ENCODE peak calls at places on chromosomes 4 and X, in nine cellular contexts. X is GM03348, G is C1 segment of cervical spinal cord, P is neural crest cell, F is AG09309, C is brain microvascular endothelial cell, S is EL, H is NCI-H526, W is AG10803. A is an unnamed sample.

GRCh38 chr4:1137063-1137771 is 23.9 kb upstream of the RNF212 start:
- DNase-seq in X (no peak), G (no peak), P (no peak), F (no peak), C (no peak), S (no peak), H (no peak), W (no peak), A (no peak)

GRCh38 chrX:148035371-148035770 is 54.2 kb downstream of the FMR1NB start:
- DNase-seq in X (no peak), G (no peak), P (no peak), F (no peak), C (no peak), S (no peak), H (no peak), W (no peak), A (no peak)

GRCh38 chr4:38728651-38729141 is 54.1 kb downstream of the TLR10 start:
- DNase-seq in X (no peak), G (no peak), P (no peak), F (no peak), C (no peak), S (no peak), H (peak), W (no peak), A (no peak)

GRCh38 chr4:96649536-96649935 is 809.6 kb downstream of the PDHA2 start:
- DNase-seq in X (no peak), G (no peak), P (no peak), F (no peak), C (peak), S (no peak), H (no peak), W (no peak), A (no peak)

GRCh38 chr4:52377563-52377962 is 281.5 kb downstream of the USP46 start:
- DNase-seq in X (no peak), G (no peak), P (no peak), F (no peak), C (no peak), S (no peak), H (no peak), W (no peak), A (no peak)

GRCh38 chrX:1719270-1719669 is 104.4 kb downstream of the ASMT start:
- DNase-seq in X (no peak), G (no peak), P (no peak), F (no peak), C (no peak), S (peak), H (no peak), W (no peak), A (no peak)

GRCh38 chr4:121340247-121340646 is 40.6 kb downstream of the QRFPR start:
- DNase-seq in X (no peak), G (no peak), P (no peak), F (no peak), C (no peak), S (no peak), H (no peak), W (no peak), A (no peak)

GRCh38 chr4:145930592-145930991 is 8.0 kb downstream of the ZNF827 start:
- DNase-seq in X (no peak), G (no peak), P (no peak), F (no peak), C (no peak), S (no peak), H (no peak), W (no peak), A (no peak)

GRCh38 chrX:31550169-31550568 is 478.3 kb upstream of the FTHL17 start:
- DNase-seq in X (no peak), G (no peak), P (no peak), F (no peak), C (no peak), S (no peak), H (no peak), W (no peak), A (no peak)

GRCh38 chrX:110042521-110042920 is 39.6 kb downstream of the TMEM164 start:
- DNase-seq in X (no peak), G (no peak), P (no peak), F (no peak), C (no peak), S (peak), H (no peak), W (no peak), A (no peak)

GRCh38 chrX:122269243-122269781 is 914.8 kb upstream of the GRIA3 start:
- DNase-seq in X (peak), G (no peak), P (no peak), F (no peak), C (no peak), S (peak), H (no peak), W (peak), A (no peak)

GRCh38 chr4:188439641-188440311 is 300.5 kb downstream of the TRIML1 start:
- DNase-seq in X (no peak), G (no peak), P (no peak), F (no peak), C (no peak), S (no peak), H (no peak), W (peak), A (no peak)

GRCh38 chr4:2954358-2955185 is 8.6 kb downstream of the NOP14 start:
- DNase-seq in X (no peak), G (no peak), P (no peak), F (no peak), C (no peak), S (no peak), H (no peak), W (no peak), A (no peak)

GRCh38 chr4:119731146-119731742 is 102.6 kb upstream of the PDE5A start:
- DNase-seq in X (no peak), G (no peak), P (no peak), F (no peak), C (no peak), S (peak), H (no peak), W (peak), A (no peak)

GRCh38 chr4:7103031-7103598 is 35.3 kb upstream of the GRPEL1 start:
- DNase-seq in X (peak), G (no peak), P (peak), F (no peak), C (peak), S (peak), H (peak), W (peak), A (peak)

GRCh38 chr4:85114526-85114925 is 148.0 kb upstream of the WDFY3 start:
- DNase-seq in X (no peak), G (no peak), P (no peak), F (no peak), C (no peak), S (no peak), H (no peak), W (no peak), A (no peak)

A was measured in tibial nerve.